ENCODE peak calls at places on chromosomes 2 and 18, in nine cellular contexts. R, G, E, Z, K, Q, J, Y and I are unnamed samples.

GRCh38 chr2:240021488-240022104 is 3.5 kb downstream of the NDUFA10 start:
- DNase-seq in R (peak), Y (peak), K (peak), J (peak), E (peak), G (peak), Q (peak), Z (peak), I (peak)

GRCh38 chr2:205965707-205966106 is 120.3 kb downstream of the INO80D start:
- DNase-seq in K (no peak), Y (no peak), J (no peak), E (no peak), Z (peak), R (no peak), G (no peak), Q (no peak), I (no peak)

GRCh38 chr2:175063741-175064140 is 58.6 kb upstream of the CHN1 start:
- DNase-seq in Q (no peak), G (no peak), Z (peak), Y (no peak), R (no peak), K (no peak), J (peak), E (no peak), I (no peak)

GRCh38 chr2:230982126-230982525 is 13.8 kb upstream of the SPATA3 start:
- DNase-seq in E (no peak), K (no peak), G (no peak), Q (no peak), Y (no peak), Z (no peak), J (no peak), R (no peak), I (no peak)

GRCh38 chr18:31317860-31318259 is at the start of gene DSG1:
- DNase-seq in Z (no peak), R (no peak), J (no peak), E (no peak), K (no peak), G (no peak), Y (no peak), Q (no peak), I (no peak)

GRCh38 chr2:169822036-169822435 is 2.7 kb downstream of the METTL5 start:
- DNase-seq in E (no peak), Y (no peak), G (no peak), K (no peak), Z (no peak), Q (no peak), J (no peak), R (no peak), I (no peak)

GRCh38 chr2:120177011-120177621 is 46.1 kb downstream of the TMEM185B start:
- DNase-seq in Y (no peak), G (peak), E (no peak), R (peak), K (peak), Q (peak), Z (peak), J (no peak), I (no peak)

GRCh38 chr2:96888082-96889011 is 18.5 kb upstream of the SEMA4C start:
- DNase-seq in K (no peak), J (peak), R (no peak), Y (no peak), Q (no peak), E (no peak), G (no peak), Z (no peak), I (peak)

GRCh38 chr2:126887506-126887905 is 11.2 kb upstream of the TEX51 start:
- DNase-seq in Z (no peak), E (no peak), Y (no peak), G (no peak), J (no peak), Q (no peak), R (no peak), K (no peak), I (no peak)

GRCh38 chr2:65045651-65046050 is 10.6 kb upstream of the CEP68 start:
- DNase-seq in R (no peak), J (no peak), Y (peak), Q (no peak), K (peak), Z (no peak), E (no peak), G (peak), I (no peak)

GRCh38 chr2:69026026-69026425 is 13.0 kb downstream of the ANTXR1 start:
- DNase-seq in Q (peak), Y (no peak), G (peak), K (peak), Z (no peak), J (peak), E (peak), R (peak), I (peak)